ENCODE peak calls at places on chromosomes 16 and 17, in eight cellular contexts. One of them, this sample, is unnamed.

GRCh38 chr17:2033128-2033527 is 3.2 kb downstream of the DPH1 start:
- DNase-seq in RWPE1: no peak
- DNase-seq in thoracic aorta: no peak
- DNase-seq in HCT116: no peak
- DNase-seq in CD4-positive, CD25-positive, alpha-beta regulatory T cell: no peak
- DNase-seq in caudate nucleus: no peak
- DNase-seq in keratinocyte: no peak
- DNase-seq in heart left ventricle: no peak
- DNase-seq in this sample: no peak

GRCh38 chr17:10117581-10118001 is 80.8 kb downstream of the GAS7 start:
- DNase-seq in HCT116: no peak
- DNase-seq in RWPE1: no peak
- DNase-seq in CD4-positive, CD25-positive, alpha-beta regulatory T cell: no peak
- DNase-seq in thoracic aorta: no peak
- DNase-seq in caudate nucleus: no peak
- DNase-seq in heart left ventricle: peak; percentile 54
- DNase-seq in keratinocyte: no peak
- DNase-seq in this sample: no peak

GRCh38 chr16:62283-62682 is 8.7 kb downstream of the SNRNP25 start:
- DNase-seq in keratinocyte: no peak
- DNase-seq in heart left ventricle: no peak
- DNase-seq in thoracic aorta: no peak
- DNase-seq in CD4-positive, CD25-positive, alpha-beta regulatory T cell: no peak
- DNase-seq in caudate nucleus: no peak
- DNase-seq in HCT116: no peak
- DNase-seq in RWPE1: no peak
- DNase-seq in this sample: no peak

GRCh38 chr17:32259596-32259995 is 6.0 kb upstream of the RHBDL3 start:
- DNase-seq in thoracic aorta: no peak
- DNase-seq in HCT116: no peak
- DNase-seq in heart left ventricle: no peak
- DNase-seq in CD4-positive, CD25-positive, alpha-beta regulatory T cell: no peak
- DNase-seq in caudate nucleus: no peak
- DNase-seq in keratinocyte: no peak
- DNase-seq in RWPE1: no peak
- DNase-seq in this sample: no peak

GRCh38 chr17:29710891-29711418 is 88.2 kb upstream of the CORO6 start:
- DNase-seq in CD4-positive, CD25-positive, alpha-beta regulatory T cell: no peak
- DNase-seq in RWPE1: peak; percentile 93
- DNase-seq in heart left ventricle: no peak
- DNase-seq in caudate nucleus: no peak
- DNase-seq in thoracic aorta: no peak
- DNase-seq in HCT116: no peak
- DNase-seq in keratinocyte: peak; percentile 90
- DNase-seq in this sample: peak; percentile 68

GRCh38 chr17:49916854-49917515 is 52.0 kb upstream of the DLX4 start:
- DNase-seq in HCT116: no peak
- DNase-seq in heart left ventricle: no peak
- DNase-seq in thoracic aorta: no peak
- DNase-seq in keratinocyte: no peak
- DNase-seq in CD4-positive, CD25-positive, alpha-beta regulatory T cell: no peak
- DNase-seq in RWPE1: no peak
- DNase-seq in caudate nucleus: no peak
- DNase-seq in this sample: no peak

GRCh38 chr16:67241008-67241900 is 6.0 kb downstream of the FHOD1 start:
- DNase-seq in RWPE1: peak; percentile 84
- DNase-seq in thoracic aorta: no peak
- DNase-seq in HCT116: no peak
- DNase-seq in caudate nucleus: peak; percentile 62
- DNase-seq in heart left ventricle: peak; percentile 88
- DNase-seq in keratinocyte: peak; percentile 87
- DNase-seq in CD4-positive, CD25-positive, alpha-beta regulatory T cell: no peak
- DNase-seq in this sample: peak; percentile 42

GRCh38 chr16:83402969-83403368 is 404.8 kb upstream of the HSBP1 start:
- DNase-seq in keratinocyte: peak; percentile 15
- DNase-seq in heart left ventricle: no peak
- DNase-seq in thoracic aorta: no peak
- DNase-seq in CD4-positive, CD25-positive, alpha-beta regulatory T cell: no peak
- DNase-seq in caudate nucleus: no peak
- DNase-seq in HCT116: no peak
- DNase-seq in RWPE1: peak; percentile 13
- DNase-seq in this sample: no peak

GRCh38 chr17:60095830-60096229 is 17.1 kb upstream of the HEATR6 start:
- DNase-seq in thoracic aorta: no peak
- DNase-seq in HCT116: no peak
- DNase-seq in heart left ventricle: no peak
- DNase-seq in caudate nucleus: no peak
- DNase-seq in CD4-positive, CD25-positive, alpha-beta regulatory T cell: no peak
- DNase-seq in RWPE1: no peak
- DNase-seq in keratinocyte: no peak
- DNase-seq in this sample: no peak

GRCh38 chr17:77280304-77280910 is 139.6 kb downstream of the SEC14L1 start:
- DNase-seq in heart left ventricle: no peak
- DNase-seq in caudate nucleus: no peak
- DNase-seq in RWPE1: peak; percentile 87
- DNase-seq in HCT116: peak; percentile 68
- DNase-seq in keratinocyte: no peak
- DNase-seq in CD4-positive, CD25-positive, alpha-beta regulatory T cell: peak; percentile 23
- DNase-seq in thoracic aorta: no peak
- DNase-seq in this sample: no peak

GRCh38 chr16:66977341-66978113 is 10.9 kb upstream of the CES4A start:
- DNase-seq in CD4-positive, CD25-positive, alpha-beta regulatory T cell: peak; percentile 90
- DNase-seq in thoracic aorta: peak; percentile 58
- DNase-seq in keratinocyte: peak; percentile 44
- DNase-seq in HCT116: peak; percentile 60
- DNase-seq in caudate nucleus: peak; percentile 71
- DNase-seq in RWPE1: peak; percentile 87
- DNase-seq in heart left ventricle: peak; percentile 91
- DNase-seq in this sample: peak; percentile 89

GRCh38 chr16:48384305-48384981 is 770 bp downstream of the SIAH1 start:
- DNase-seq in RWPE1: peak; percentile 60
- DNase-seq in heart left ventricle: peak; percentile 71
- DNase-seq in caudate nucleus: peak; percentile 49
- DNase-seq in HCT116: no peak
- DNase-seq in keratinocyte: no peak
- DNase-seq in CD4-positive, CD25-positive, alpha-beta regulatory T cell: peak; percentile 40
- DNase-seq in thoracic aorta: no peak
- DNase-seq in this sample: peak; percentile 43

GRCh38 chr17:73118876-73119485 is 26.5 kb upstream of the SLC39A11 start:
- DNase-seq in thoracic aorta: no peak
- DNase-seq in CD4-positive, CD25-positive, alpha-beta regulatory T cell: no peak
- DNase-seq in keratinocyte: no peak
- DNase-seq in heart left ventricle: no peak
- DNase-seq in RWPE1: no peak
- DNase-seq in caudate nucleus: no peak
- DNase-seq in HCT116: no peak
- DNase-seq in this sample: no peak

GRCh38 chr17:77214743-77215142 is 74.0 kb downstream of the SEC14L1 start:
- DNase-seq in thoracic aorta: no peak
- DNase-seq in RWPE1: peak; percentile 19
- DNase-seq in CD4-positive, CD25-positive, alpha-beta regulatory T cell: peak; percentile 47
- DNase-seq in heart left ventricle: peak; percentile 69
- DNase-seq in HCT116: peak; percentile 56
- DNase-seq in caudate nucleus: no peak
- DNase-seq in keratinocyte: no peak
- DNase-seq in this sample: peak; percentile 54

GRCh38 chr17:9330140-9330902 is 245.3 kb downstream of the STX8 start:
- DNase-seq in caudate nucleus: no peak
- DNase-seq in thoracic aorta: no peak
- DNase-seq in heart left ventricle: no peak
- DNase-seq in HCT116: no peak
- DNase-seq in keratinocyte: no peak
- DNase-seq in RWPE1: no peak
- DNase-seq in CD4-positive, CD25-positive, alpha-beta regulatory T cell: no peak
- DNase-seq in this sample: no peak

GRCh38 chr16:8998114-8998513 is 34.4 kb upstream of the USP7 start:
- DNase-seq in HCT116: no peak
- DNase-seq in caudate nucleus: no peak
- DNase-seq in heart left ventricle: no peak
- DNase-seq in CD4-positive, CD25-positive, alpha-beta regulatory T cell: no peak
- DNase-seq in RWPE1: peak; percentile 21
- DNase-seq in thoracic aorta: no peak
- DNase-seq in keratinocyte: no peak
- DNase-seq in this sample: peak; percentile 67

GRCh38 chr17:83125515-83126274 is 46.3 kb downstream of the METRNL start:
- DNase-seq in CD4-positive, CD25-positive, alpha-beta regulatory T cell: peak; percentile 33
- DNase-seq in heart left ventricle: peak; percentile 51
- DNase-seq in RWPE1: peak; percentile 21
- DNase-seq in thoracic aorta: no peak
- DNase-seq in HCT116: no peak
- DNase-seq in caudate nucleus: peak; percentile 45
- DNase-seq in keratinocyte: no peak
- DNase-seq in this sample: no peak

GRCh38 chr17:6915620-6916019 is 80.2 kb upstream of the ALOX12 start:
- DNase-seq in thoracic aorta: no peak
- DNase-seq in heart left ventricle: no peak
- DNase-seq in HCT116: no peak
- DNase-seq in keratinocyte: no peak
- DNase-seq in RWPE1: no peak
- DNase-seq in caudate nucleus: no peak
- DNase-seq in CD4-positive, CD25-positive, alpha-beta regulatory T cell: no peak
- DNase-seq in this sample: no peak

GRCh38 chr17:55731586-55732250 is 9.1 kb upstream of the TMEM100 start:
- DNase-seq in keratinocyte: no peak
- DNase-seq in thoracic aorta: no peak
- DNase-seq in HCT116: no peak
- DNase-seq in CD4-positive, CD25-positive, alpha-beta regulatory T cell: no peak
- DNase-seq in RWPE1: no peak
- DNase-seq in heart left ventricle: peak; percentile 85
- DNase-seq in caudate nucleus: peak; percentile 10
- DNase-seq in this sample: peak; percentile 80

GRCh38 chr17:3935140-3935542 is 18.9 kb upstream of the P2RX1 start:
- DNase-seq in CD4-positive, CD25-positive, alpha-beta regulatory T cell: peak; percentile 45
- DNase-seq in RWPE1: peak; percentile 60
- DNase-seq in caudate nucleus: no peak
- DNase-seq in thoracic aorta: no peak
- DNase-seq in HCT116: peak; percentile 41
- DNase-seq in heart left ventricle: peak; percentile 83
- DNase-seq in keratinocyte: no peak
- DNase-seq in this sample: peak; percentile 84

GRCh38 chr16:79847569-79847968 is 247.0 kb upstream of the MAF start:
- DNase-seq in keratinocyte: no peak
- DNase-seq in thoracic aorta: no peak
- DNase-seq in heart left ventricle: no peak
- DNase-seq in CD4-positive, CD25-positive, alpha-beta regulatory T cell: no peak
- DNase-seq in caudate nucleus: no peak
- DNase-seq in HCT116: no peak
- DNase-seq in RWPE1: no peak
- DNase-seq in this sample: no peak
- H3K27ac ChIP-seq in keratinocyte: peak overlapping the region; percentile 13
- H3K27ac ChIP-seq in thoracic aorta: no peak overlapping the region
- H3K27ac ChIP-seq in heart left ventricle: no peak overlapping the region
- H3K27ac ChIP-seq in CD4-positive, CD25-positive, alpha-beta regulatory T cell: no peak overlapping the region
- H3K27ac ChIP-seq in caudate nucleus: no peak overlapping the region
- H3K27ac ChIP-seq in HCT116: no peak overlapping the region
- H3K27ac ChIP-seq in RWPE1: peak overlapping the region; percentile 85
- H3K27ac ChIP-seq in this sample: no peak overlapping the region

GRCh38 chr16:56542039-56542438 is 22.2 kb upstream of the BBS2 start:
- DNase-seq in caudate nucleus: no peak
- DNase-seq in HCT116: no peak
- DNase-seq in RWPE1: no peak
- DNase-seq in heart left ventricle: no peak
- DNase-seq in keratinocyte: no peak
- DNase-seq in thoracic aorta: no peak
- DNase-seq in CD4-positive, CD25-positive, alpha-beta regulatory T cell: no peak
- DNase-seq in this sample: no peak
- H3K27ac ChIP-seq in caudate nucleus: no peak overlapping the region
- H3K27ac ChIP-seq in HCT116: no peak overlapping the region
- H3K27ac ChIP-seq in RWPE1: no peak overlapping the region
- H3K27ac ChIP-seq in heart left ventricle: no peak overlapping the region
- H3K27ac ChIP-seq in keratinocyte: no peak overlapping the region
- H3K27ac ChIP-seq in thoracic aorta: no peak overlapping the region
- H3K27ac ChIP-seq in CD4-positive, CD25-positive, alpha-beta regulatory T cell: no peak overlapping the region
- H3K27ac ChIP-seq in this sample: no peak overlapping the region

DNA sequence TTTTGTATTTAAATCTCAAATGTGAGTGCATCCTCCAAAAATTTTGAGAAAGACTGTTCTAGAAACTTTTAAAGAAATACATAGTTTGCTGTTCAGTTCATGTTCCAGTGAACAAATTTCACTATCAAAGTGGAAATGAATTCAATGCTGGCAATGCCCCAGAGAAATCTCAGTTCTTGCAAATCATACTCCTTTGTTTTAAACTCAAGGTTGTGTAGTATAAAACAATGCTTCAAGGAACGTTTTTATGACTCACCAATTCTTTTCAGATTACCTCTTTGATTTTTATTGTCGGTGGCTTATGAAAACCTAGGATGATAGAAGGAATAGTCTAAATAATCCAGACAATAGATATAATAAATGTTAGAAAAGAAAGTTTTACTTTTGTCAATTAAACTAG is 17.6 kb downstream of the LPCAT2 start:
- DNase-seq in keratinocyte: peak; percentile 23
- DNase-seq in caudate nucleus: no peak
- DNase-seq in CD4-positive, CD25-positive, alpha-beta regulatory T cell: no peak
- DNase-seq in thoracic aorta: no peak
- DNase-seq in RWPE1: no peak
- DNase-seq in heart left ventricle: no peak
- DNase-seq in HCT116: no peak
- DNase-seq in this sample: no peak
- H3K27ac ChIP-seq in keratinocyte: peak overlapping the region; percentile 51
- H3K27ac ChIP-seq in caudate nucleus: no peak overlapping the region
- H3K27ac ChIP-seq in CD4-positive, CD25-positive, alpha-beta regulatory T cell: no peak overlapping the region
- H3K27ac ChIP-seq in thoracic aorta: no peak overlapping the region
- H3K27ac ChIP-seq in RWPE1: no peak overlapping the region
- H3K27ac ChIP-seq in heart left ventricle: no peak overlapping the region
- H3K27ac ChIP-seq in HCT116: no peak overlapping the region
- H3K27ac ChIP-seq in this sample: no peak overlapping the region

DNA sequence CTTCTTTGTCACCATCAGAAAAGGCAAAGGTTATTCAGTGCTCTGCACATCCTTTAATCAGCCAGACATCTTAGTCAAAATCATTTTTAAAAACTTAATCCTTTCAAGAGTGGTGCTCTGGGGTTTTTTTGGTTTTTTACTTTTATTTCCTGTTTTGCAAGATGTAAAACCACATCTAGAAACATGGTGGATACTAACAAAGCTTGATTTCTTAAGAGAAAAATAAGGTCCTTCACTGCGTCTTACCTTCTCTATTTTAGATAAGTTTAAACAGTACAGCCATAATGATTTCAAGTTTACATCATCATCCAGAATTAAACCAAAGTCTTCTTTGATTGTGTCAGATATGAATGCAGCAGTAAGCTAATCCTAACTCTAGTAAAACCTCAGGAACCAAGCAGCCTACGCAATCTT is 6.3 kb downstream of the ANKRD11 start:
- DNase-seq in RWPE1: no peak
- DNase-seq in thoracic aorta: no peak
- DNase-seq in heart left ventricle: no peak
- DNase-seq in CD4-positive, CD25-positive, alpha-beta regulatory T cell: peak; percentile 82
- DNase-seq in HCT116: no peak
- DNase-seq in caudate nucleus: no peak
- DNase-seq in keratinocyte: no peak
- DNase-seq in this sample: no peak
- H3K27ac ChIP-seq in RWPE1: no peak overlapping the region
- H3K27ac ChIP-seq in thoracic aorta: no peak overlapping the region
- H3K27ac ChIP-seq in heart left ventricle: no peak overlapping the region
- H3K27ac ChIP-seq in CD4-positive, CD25-positive, alpha-beta regulatory T cell: peak overlapping the region; percentile 97
- H3K27ac ChIP-seq in HCT116: no peak overlapping the region
- H3K27ac ChIP-seq in caudate nucleus: no peak overlapping the region
- H3K27ac ChIP-seq in keratinocyte: peak overlapping the region; percentile 20
- H3K27ac ChIP-seq in this sample: peak overlapping the region; percentile 4

GRCh38 chr17:79366988-79367571 is 243.8 kb downstream of the RBFOX3 start:
- DNase-seq in thoracic aorta: no peak
- DNase-seq in CD4-positive, CD25-positive, alpha-beta regulatory T cell: no peak
- DNase-seq in caudate nucleus: no peak
- DNase-seq in RWPE1: no peak
- DNase-seq in heart left ventricle: no peak
- DNase-seq in keratinocyte: no peak
- DNase-seq in HCT116: no peak
- DNase-seq in this sample: no peak
- H3K27ac ChIP-seq in thoracic aorta: no peak overlapping the region
- H3K27ac ChIP-seq in CD4-positive, CD25-positive, alpha-beta regulatory T cell: no peak overlapping the region
- H3K27ac ChIP-seq in caudate nucleus: no peak overlapping the region
- H3K27ac ChIP-seq in RWPE1: no peak overlapping the region
- H3K27ac ChIP-seq in heart left ventricle: no peak overlapping the region
- H3K27ac ChIP-seq in keratinocyte: no peak overlapping the region
- H3K27ac ChIP-seq in HCT116: no peak overlapping the region
- H3K27ac ChIP-seq in this sample: no peak overlapping the region

This sample was measured in A673.